ENCODE peak calls at places on chromosomes 13 and 19, in four cellular contexts. One of them, this sample, is unnamed.

GRCh38 chr13:33079960-33080359 is 63.7 kb downstream of the KL start:
- DNase-seq in stimulated activated CD4-positive, alpha-beta T cell treated with anti-CD3 and anti-CD28 coated beads, Interleukin-2, amount 100 ng/mL, for 4 hours: no peak
- DNase-seq in kidney glomerular epithelial cell: no peak
- DNase-seq in H4: no peak
- DNase-seq in this sample: no peak

GRCh38 chr13:79365981-79366380 is 40.1 kb downstream of the RBM26 start:
- DNase-seq in stimulated activated CD4-positive, alpha-beta T cell treated with anti-CD3 and anti-CD28 coated beads, Interleukin-2, amount 100 ng/mL, for 4 hours: no peak
- DNase-seq in kidney glomerular epithelial cell: no peak
- DNase-seq in H4: no peak
- DNase-seq in this sample: no peak

GRCh38 chr19:45352914-45353796 is 12.6 kb downstream of the KLC3 start:
- DNase-seq in H4: no peak
- DNase-seq in stimulated activated CD4-positive, alpha-beta T cell treated with anti-CD3 and anti-CD28 coated beads, Interleukin-2, amount 100 ng/mL, for 4 hours: no peak
- DNase-seq in kidney glomerular epithelial cell: no peak
- DNase-seq in this sample: peak; percentile 46

GRCh38 chr19:40829205-40829604 is 21.0 kb downstream of the CYP2A6 start:
- DNase-seq in stimulated activated CD4-positive, alpha-beta T cell treated with anti-CD3 and anti-CD28 coated beads, Interleukin-2, amount 100 ng/mL, for 4 hours: no peak
- DNase-seq in H4: no peak
- DNase-seq in kidney glomerular epithelial cell: no peak
- DNase-seq in this sample: no peak

GRCh38 chr19:46660008-46660517 is 919 bp downstream of the DACT3 start:
- DNase-seq in stimulated activated CD4-positive, alpha-beta T cell treated with anti-CD3 and anti-CD28 coated beads, Interleukin-2, amount 100 ng/mL, for 4 hours: no peak
- DNase-seq in H4: no peak
- DNase-seq in kidney glomerular epithelial cell: no peak
- DNase-seq in this sample: no peak

GRCh38 chr19:53553159-53553558 is 15.2 kb downstream of the ZNF331 start:
- DNase-seq in H4: no peak
- DNase-seq in stimulated activated CD4-positive, alpha-beta T cell treated with anti-CD3 and anti-CD28 coated beads, Interleukin-2, amount 100 ng/mL, for 4 hours: no peak
- DNase-seq in kidney glomerular epithelial cell: no peak
- DNase-seq in this sample: no peak

GRCh38 chr13:77040076-77040475 is 13.1 kb upstream of the FBXL3 start:
- DNase-seq in H4: no peak
- DNase-seq in stimulated activated CD4-positive, alpha-beta T cell treated with anti-CD3 and anti-CD28 coated beads, Interleukin-2, amount 100 ng/mL, for 4 hours: no peak
- DNase-seq in kidney glomerular epithelial cell: no peak
- DNase-seq in this sample: no peak

GRCh38 chr13:110027470-110028240 is 241.3 kb upstream of the IRS2 start:
- DNase-seq in stimulated activated CD4-positive, alpha-beta T cell treated with anti-CD3 and anti-CD28 coated beads, Interleukin-2, amount 100 ng/mL, for 4 hours: no peak
- DNase-seq in kidney glomerular epithelial cell: no peak
- DNase-seq in H4: no peak
- DNase-seq in this sample: peak; percentile 37

GRCh38 chr19:15123031-15123890 is 16.1 kb downstream of the SYDE1 start:
- DNase-seq in stimulated activated CD4-positive, alpha-beta T cell treated with anti-CD3 and anti-CD28 coated beads, Interleukin-2, amount 100 ng/mL, for 4 hours: no peak
- DNase-seq in H4: no peak
- DNase-seq in kidney glomerular epithelial cell: no peak
- DNase-seq in this sample: no peak